ENCODE peak calls at places on chromosomes 16 and 17, in four cellular contexts. Y, O, V and H are unnamed samples.

GRCh38 chr17:62109924-62110323 is 44.8 kb upstream of the MED13 start:
- DNase-seq in Y (no peak), O (no peak), V (no peak), H (no peak)

GRCh38 chr16:89138513-89138795 is 33.1 kb upstream of the CDH15 start:
- DNase-seq in Y (no peak), O (no peak), V (no peak), H (no peak)

GRCh38 chr17:10809605-10810004 is 5.7 kb upstream of the TMEM238L start:
- DNase-seq in Y (no peak), O (no peak), V (no peak), H (no peak)

GRCh38 chr17:77392376-77393273 is 251.9 kb downstream of the SEC14L1 start:
- DNase-seq in Y (peak), O (peak), V (peak), H (peak)

GRCh38 chr16:10655415-10655977 is 39.2 kb downstream of the TEKT5 start:
- DNase-seq in Y (no peak), O (no peak), V (no peak), H (no peak)

GRCh38 chr16:84055801-84056634 is 13.4 kb upstream of the SLC38A8 start:
- DNase-seq in Y (no peak), O (no peak), V (peak), H (no peak)

GRCh38 chr17:7191571-7192270 is 12.6 kb upstream of the ASGR1 start:
- DNase-seq in Y (peak), O (peak), V (peak), H (peak)

GRCh38 chr16:56269824-56270684 is 78.8 kb downstream of the GNAO1 start:
- DNase-seq in Y (no peak), O (no peak), V (no peak), H (peak)

GRCh38 chr17:42428141-42428944 is 5.3 kb upstream of the CAVIN1 start:
- DNase-seq in Y (peak), O (no peak), V (no peak), H (peak)

GRCh38 chr16:30185141-30185682 is 1.8 kb downstream of the CORO1A start:
- DNase-seq in Y (peak), O (peak), V (no peak), H (no peak)

GRCh38 chr17:72334205-72334604 is 213.4 kb downstream of the SOX9 start:
- DNase-seq in Y (no peak), O (no peak), V (no peak), H (no peak)

GRCh38 chr17:77528516-77529327 is 388.0 kb downstream of the SEC14L1 start:
- DNase-seq in Y (peak), O (peak), V (no peak), H (peak)

GRCh38 chr16:4052801-4053662 is 63.2 kb downstream of the ADCY9 start:
- DNase-seq in Y (no peak), O (no peak), V (no peak), H (no peak)

GRCh38 chr17:62062313-62062712 is 2.8 kb downstream of the MED13 start:
- DNase-seq in Y (no peak), O (no peak), V (no peak), H (no peak)

GRCh38 chr16:1580256-1580655 is 31.6 kb downstream of the IFT140 start:
- DNase-seq in Y (no peak), O (no peak), V (no peak), H (no peak)

GRCh38 chr17:77684803-77685580 is 273.5 kb upstream of the TNRC6C start:
- DNase-seq in Y (no peak), O (no peak), V (no peak), H (no peak)

GRCh38 chr16:68079616-68080344 is 5.4 kb upstream of the NFATC3 start:
- DNase-seq in Y (no peak), O (peak), V (peak), H (no peak)

GRCh38 chr16:27323781-27324561 is 10.2 kb downstream of the IL4R start:
- DNase-seq in Y (no peak), O (no peak), V (no peak), H (no peak)

GRCh38 chr16:56606688-56607618 is 1.4 kb upstream of the MT2A start:
- DNase-seq in Y (no peak), O (no peak), V (no peak), H (no peak)

GRCh38 chr17:15954222-15954621 is 9.3 kb downstream of the ADORA2B start:
- DNase-seq in Y (no peak), O (no peak), V (no peak), H (no peak)

DNA sequence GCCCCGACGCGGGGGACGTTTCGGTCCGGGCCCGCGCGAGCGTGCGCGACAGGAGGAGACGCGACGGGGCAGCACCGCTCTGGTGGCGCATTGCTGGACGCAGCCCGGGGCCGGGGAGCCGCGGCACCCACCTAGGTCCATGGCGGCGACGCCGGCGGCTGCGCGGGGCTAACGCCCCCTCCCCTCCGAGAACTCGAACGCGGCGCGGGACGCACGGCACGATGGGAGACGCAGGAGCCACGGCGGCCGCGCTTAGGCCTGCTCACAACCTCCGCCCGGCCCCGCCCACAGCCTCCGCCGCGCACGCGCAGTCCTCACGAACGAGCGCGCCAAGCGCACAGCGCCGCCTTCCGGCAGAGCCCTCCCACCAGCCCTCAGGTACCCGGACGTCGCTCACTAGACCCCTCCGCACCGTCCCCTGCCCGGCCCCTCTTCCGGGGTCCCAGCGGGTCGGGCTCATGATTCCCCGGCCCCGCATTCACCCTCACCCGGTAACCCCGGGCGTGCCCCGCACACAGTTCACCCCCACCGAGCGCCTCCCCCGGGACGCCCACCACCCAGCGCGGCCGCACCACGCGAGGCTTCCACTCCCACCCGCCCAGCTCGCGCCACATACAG is at the start of gene GEMIN4:
- DNase-seq in Y (peak), O (peak), V (peak), H (peak)
- TF ChIP-seq TEAD4 in Y (no peak), O (no peak), V (no peak), H (peak)

GRCh38 chr16:82699711-82700495 is 73.1 kb downstream of the CDH13 start:
- DNase-seq in Y (no peak), O (no peak), V (no peak), H (no peak)
- TF ChIP-seq TEAD4 in Y (no peak), O (no peak), V (no peak), H (no peak)

DNA sequence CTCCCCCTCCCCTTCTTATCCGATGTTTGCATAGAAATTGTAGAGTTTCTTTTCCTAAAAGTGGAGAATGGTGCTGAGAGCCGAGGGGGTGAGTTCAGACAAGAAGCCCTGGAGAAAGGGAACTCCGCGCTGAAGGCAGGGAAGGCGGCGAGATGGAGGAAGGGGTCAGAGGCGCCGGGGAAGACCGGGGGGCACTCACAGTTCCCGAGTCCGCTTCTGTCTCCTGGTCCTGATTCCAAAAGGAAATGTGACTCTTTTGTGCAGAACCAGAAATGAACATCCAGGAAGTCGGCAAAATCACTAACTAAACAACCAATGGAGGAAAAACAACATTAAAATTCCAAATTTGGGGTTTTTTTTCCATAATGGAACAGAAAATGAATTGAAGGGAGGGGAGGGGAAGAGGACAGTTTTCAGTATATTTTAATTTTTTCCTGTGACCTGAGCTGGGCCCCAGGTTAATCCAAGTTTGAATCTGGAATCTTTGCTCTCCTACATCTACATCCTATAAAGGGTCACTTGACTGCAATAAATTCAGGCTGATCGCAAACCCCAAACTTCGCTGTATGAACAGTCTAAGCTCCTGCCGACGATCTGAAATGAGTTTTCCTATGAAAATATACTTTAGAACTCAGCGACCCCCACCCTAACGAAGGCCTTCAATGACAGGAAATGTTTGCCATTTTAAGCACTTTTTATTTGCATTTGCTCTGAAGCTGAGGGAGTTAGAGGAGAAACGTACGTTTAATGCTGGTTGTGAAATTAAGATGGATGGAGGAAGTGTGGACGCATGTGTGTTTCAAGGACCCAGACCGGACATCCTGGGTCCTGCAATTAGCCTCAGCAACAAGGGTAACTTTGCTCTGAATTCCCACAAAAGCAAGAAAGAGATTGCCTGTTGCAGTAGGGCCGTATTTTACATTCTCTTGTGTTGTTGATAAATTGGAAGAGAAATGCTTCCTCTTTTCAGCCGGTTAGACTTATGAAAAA is 252.2 kb downstream of the C16orf95 start:
- DNase-seq in Y (no peak), O (no peak), V (no peak), H (no peak)
- TF ChIP-seq TEAD4 in Y (no peak), O (no peak), V (no peak), H (no peak)

DNA sequence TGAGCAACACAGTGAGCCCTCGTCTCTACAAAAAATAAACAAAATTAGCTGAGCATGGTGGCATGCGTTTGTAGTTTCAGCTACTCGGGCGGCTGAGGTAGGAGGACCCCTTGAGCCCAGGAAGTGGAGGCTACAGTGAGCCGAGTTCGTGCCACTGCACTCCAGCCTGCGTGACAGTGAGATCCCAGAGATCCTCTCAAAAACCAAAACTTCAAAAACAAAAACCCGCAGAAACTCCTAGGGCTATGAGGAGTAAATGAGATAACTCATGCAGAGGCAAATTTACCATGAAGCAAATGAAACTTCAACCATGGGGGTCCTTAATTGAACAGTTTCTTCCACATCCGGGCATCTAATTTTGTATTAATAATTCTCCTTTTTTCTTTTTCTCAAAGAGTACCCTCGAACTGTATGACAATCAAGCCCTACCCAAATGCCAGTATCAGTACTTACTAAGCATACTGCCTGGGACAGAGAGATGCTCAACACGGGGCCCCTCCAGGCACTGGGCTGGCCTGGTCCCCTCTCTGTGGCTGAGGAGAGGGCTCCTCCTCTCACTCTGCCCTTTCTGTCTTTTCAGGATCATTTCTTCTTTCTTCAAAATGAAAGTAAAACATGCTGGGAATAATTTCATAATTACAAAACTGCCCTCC is 789 bp upstream of the PIPOX start:
- DNase-seq in Y (no peak), O (no peak), V (no peak), H (no peak)
- TF ChIP-seq TEAD4 in Y (no peak), O (no peak), V (no peak), H (no peak)

DNA sequence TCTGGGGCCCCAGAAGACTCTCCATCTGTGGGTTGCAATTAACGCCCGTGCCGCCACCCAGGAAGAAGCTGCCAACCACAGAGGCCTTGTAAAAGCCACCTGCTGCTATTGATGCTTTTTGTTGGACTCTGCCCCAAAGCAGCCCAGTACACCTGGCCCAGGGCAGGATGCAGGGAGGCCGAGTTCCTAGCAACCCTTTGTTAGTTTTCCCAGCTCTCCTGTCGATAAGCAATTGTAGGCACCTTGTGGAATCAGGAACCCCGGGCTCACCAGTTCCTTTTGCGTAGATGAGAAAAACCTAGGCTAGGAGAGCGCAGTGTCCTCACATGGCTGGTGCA is 103.3 kb downstream of the ABCC6 start:
- DNase-seq in Y (no peak), O (no peak), V (no peak), H (no peak)
- TF ChIP-seq TEAD4 in Y (no peak), O (no peak), V (no peak), H (no peak)

DNA sequence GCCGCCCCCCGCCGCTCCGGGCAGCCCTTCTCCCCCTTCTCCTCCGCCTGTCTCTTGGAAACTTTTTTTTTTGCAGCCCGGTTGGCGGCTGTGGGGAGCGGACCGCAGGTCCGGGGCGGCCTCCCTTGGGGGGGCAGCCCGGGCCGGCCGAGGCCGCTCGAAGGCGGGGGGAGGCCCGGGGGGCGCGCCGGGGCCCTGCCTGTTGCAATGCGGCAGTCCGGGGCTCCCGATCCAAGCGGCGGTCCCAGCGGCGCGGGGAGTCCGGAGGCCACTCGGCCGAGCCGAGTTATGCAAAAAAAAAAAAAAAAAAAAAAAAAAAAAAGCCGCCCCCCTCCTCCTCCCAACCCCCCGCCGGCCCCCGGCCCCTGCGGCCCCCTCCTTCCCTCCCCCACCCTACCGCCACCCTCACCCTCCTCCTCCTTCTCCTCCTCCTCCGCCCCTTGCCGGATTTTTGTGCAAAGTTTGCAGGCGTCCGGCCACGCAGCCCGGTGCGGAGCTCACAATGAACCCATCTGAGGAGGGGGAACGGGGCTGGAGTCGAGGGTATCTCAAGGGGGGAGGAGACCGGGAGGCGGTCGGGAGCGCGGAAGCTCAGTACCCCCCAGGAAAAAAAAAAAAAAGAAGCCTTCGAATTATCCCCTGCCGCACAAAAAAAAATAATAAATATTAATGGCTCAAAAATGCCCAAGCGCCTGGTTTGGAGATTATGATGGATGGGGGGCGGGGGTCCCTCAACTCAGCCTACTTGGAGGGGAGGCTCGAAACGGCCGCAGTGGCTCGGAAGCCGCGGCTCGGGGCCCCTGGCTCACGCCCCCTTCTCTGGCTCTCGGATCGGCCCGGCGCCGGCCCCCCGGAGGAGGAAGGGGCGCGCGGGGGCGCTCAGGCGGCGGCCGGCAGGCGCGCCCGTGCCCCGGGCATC is at the start of gene ZNF423:
- DNase-seq in Y (peak), O (no peak), V (no peak), H (peak)
- TF ChIP-seq TEAD4 in Y (no peak), O (no peak), V (no peak), H (no peak)